ENCODE peak calls at places on chromosomes 7 and 10, in five cellular contexts. One of them, this sample, is unnamed.

GRCh38 chr7:69656890-69657289 is 58.6 kb downstream of the AUTS2 start:
- DNase-seq in HS-5: no peak
- DNase-seq in SJSA1: no peak
- DNase-seq in stimulated activated CD4-positive, alpha-beta T cell treated with anti-CD3 and anti-CD28 coated beads, Interleukin-1b, Interleukin-23, amount 100 ng/mL, for 48 hours: no peak
- DNase-seq in kidney tubule cell: peak; percentile 7
- DNase-seq in this sample: peak; percentile 25

GRCh38 chr7:99201027-99201426 is 6.9 kb downstream of the KPNA7 start:
- DNase-seq in HS-5: peak; percentile 59
- DNase-seq in SJSA1: peak; percentile 52
- DNase-seq in stimulated activated CD4-positive, alpha-beta T cell treated with anti-CD3 and anti-CD28 coated beads, Interleukin-1b, Interleukin-23, amount 100 ng/mL, for 48 hours: no peak
- DNase-seq in kidney tubule cell: peak; percentile 96
- DNase-seq in this sample: no peak

GRCh38 chr7:24574365-24574764 is 1.1 kb downstream of the PALS2 start:
- DNase-seq in HS-5: no peak
- DNase-seq in SJSA1: no peak
- DNase-seq in stimulated activated CD4-positive, alpha-beta T cell treated with anti-CD3 and anti-CD28 coated beads, Interleukin-1b, Interleukin-23, amount 100 ng/mL, for 48 hours: no peak
- DNase-seq in kidney tubule cell: no peak
- DNase-seq in this sample: no peak

GRCh38 chr7:135745702-135746312 is 2.8 kb downstream of the FAM180A start:
- DNase-seq in HS-5: peak; percentile 88
- DNase-seq in SJSA1: peak; percentile 83
- DNase-seq in stimulated activated CD4-positive, alpha-beta T cell treated with anti-CD3 and anti-CD28 coated beads, Interleukin-1b, Interleukin-23, amount 100 ng/mL, for 48 hours: no peak
- DNase-seq in kidney tubule cell: peak; percentile 48
- DNase-seq in this sample: peak; percentile 90

GRCh38 chr7:159026271-159027047 is 118.2 kb downstream of the VIPR2 start:
- DNase-seq in HS-5: no peak
- DNase-seq in SJSA1: peak; percentile 28
- DNase-seq in stimulated activated CD4-positive, alpha-beta T cell treated with anti-CD3 and anti-CD28 coated beads, Interleukin-1b, Interleukin-23, amount 100 ng/mL, for 48 hours: peak; percentile 22
- DNase-seq in kidney tubule cell: no peak
- DNase-seq in this sample: no peak

GRCh38 chr10:50382576-50383023 is 131.3 kb upstream of the ASAH2 start:
- DNase-seq in HS-5: no peak
- DNase-seq in SJSA1: no peak
- DNase-seq in stimulated activated CD4-positive, alpha-beta T cell treated with anti-CD3 and anti-CD28 coated beads, Interleukin-1b, Interleukin-23, amount 100 ng/mL, for 48 hours: no peak
- DNase-seq in kidney tubule cell: no peak
- DNase-seq in this sample: no peak

GRCh38 chr7:32890553-32891045 is 961 bp downstream of the KBTBD2 start:
- DNase-seq in HS-5: no peak
- DNase-seq in SJSA1: no peak
- DNase-seq in stimulated activated CD4-positive, alpha-beta T cell treated with anti-CD3 and anti-CD28 coated beads, Interleukin-1b, Interleukin-23, amount 100 ng/mL, for 48 hours: peak; percentile 27
- DNase-seq in kidney tubule cell: peak; percentile 43
- DNase-seq in this sample: no peak

GRCh38 chr7:2713370-2713769 is 25.4 kb downstream of the AMZ1 start:
- DNase-seq in HS-5: no peak
- DNase-seq in SJSA1: no peak
- DNase-seq in stimulated activated CD4-positive, alpha-beta T cell treated with anti-CD3 and anti-CD28 coated beads, Interleukin-1b, Interleukin-23, amount 100 ng/mL, for 48 hours: no peak
- DNase-seq in kidney tubule cell: no peak
- DNase-seq in this sample: no peak

GRCh38 chr10:28783089-28783488 is 105.8 kb downstream of the BAMBI start:
- DNase-seq in HS-5: no peak
- DNase-seq in SJSA1: no peak
- DNase-seq in stimulated activated CD4-positive, alpha-beta T cell treated with anti-CD3 and anti-CD28 coated beads, Interleukin-1b, Interleukin-23, amount 100 ng/mL, for 48 hours: no peak
- DNase-seq in kidney tubule cell: peak; percentile 87
- DNase-seq in this sample: no peak

GRCh38 chr10:33279276-33279675 is 55.2 kb downstream of the NRP1 start:
- DNase-seq in HS-5: no peak
- DNase-seq in SJSA1: no peak
- DNase-seq in stimulated activated CD4-positive, alpha-beta T cell treated with anti-CD3 and anti-CD28 coated beads, Interleukin-1b, Interleukin-23, amount 100 ng/mL, for 48 hours: no peak
- DNase-seq in kidney tubule cell: no peak
- DNase-seq in this sample: no peak

GRCh38 chr7:24024689-24025088 is 259.3 kb upstream of the NPY start:
- DNase-seq in HS-5: no peak
- DNase-seq in SJSA1: no peak
- DNase-seq in stimulated activated CD4-positive, alpha-beta T cell treated with anti-CD3 and anti-CD28 coated beads, Interleukin-1b, Interleukin-23, amount 100 ng/mL, for 48 hours: no peak
- DNase-seq in kidney tubule cell: no peak
- DNase-seq in this sample: no peak

GRCh38 chr7:13057462-13058200 is 370.2 kb downstream of the ARL4A start:
- DNase-seq in HS-5: no peak
- DNase-seq in SJSA1: no peak
- DNase-seq in stimulated activated CD4-positive, alpha-beta T cell treated with anti-CD3 and anti-CD28 coated beads, Interleukin-1b, Interleukin-23, amount 100 ng/mL, for 48 hours: no peak
- DNase-seq in kidney tubule cell: no peak
- DNase-seq in this sample: peak; percentile 1

GRCh38 chr7:142896741-142897379 is 11.3 kb upstream of the TRPV6 start:
- DNase-seq in HS-5: no peak
- DNase-seq in SJSA1: no peak
- DNase-seq in stimulated activated CD4-positive, alpha-beta T cell treated with anti-CD3 and anti-CD28 coated beads, Interleukin-1b, Interleukin-23, amount 100 ng/mL, for 48 hours: no peak
- DNase-seq in kidney tubule cell: no peak
- DNase-seq in this sample: no peak

GRCh38 chr7:157614457-157615020 is 277.7 kb downstream of the DNAJB6 start:
- DNase-seq in HS-5: no peak
- DNase-seq in SJSA1: no peak
- DNase-seq in stimulated activated CD4-positive, alpha-beta T cell treated with anti-CD3 and anti-CD28 coated beads, Interleukin-1b, Interleukin-23, amount 100 ng/mL, for 48 hours: no peak
- DNase-seq in kidney tubule cell: no peak
- DNase-seq in this sample: no peak

GRCh38 chr7:28409716-28410627 is 2.3 kb upstream of the CREB5 start:
- DNase-seq in HS-5: no peak
- DNase-seq in SJSA1: peak; percentile 55
- DNase-seq in stimulated activated CD4-positive, alpha-beta T cell treated with anti-CD3 and anti-CD28 coated beads, Interleukin-1b, Interleukin-23, amount 100 ng/mL, for 48 hours: no peak
- DNase-seq in kidney tubule cell: peak; percentile 41
- DNase-seq in this sample: peak; percentile 35

GRCh38 chr7:22601812-22602568 is 102.0 kb upstream of the STEAP1B start:
- DNase-seq in HS-5: no peak
- DNase-seq in SJSA1: no peak
- DNase-seq in stimulated activated CD4-positive, alpha-beta T cell treated with anti-CD3 and anti-CD28 coated beads, Interleukin-1b, Interleukin-23, amount 100 ng/mL, for 48 hours: no peak
- DNase-seq in kidney tubule cell: peak; percentile 62
- DNase-seq in this sample: peak; percentile 16

GRCh38 chr10:6778992-6779701 is 199.1 kb upstream of the PRKCQ start:
- DNase-seq in HS-5: peak; percentile 82
- DNase-seq in SJSA1: peak; percentile 97
- DNase-seq in stimulated activated CD4-positive, alpha-beta T cell treated with anti-CD3 and anti-CD28 coated beads, Interleukin-1b, Interleukin-23, amount 100 ng/mL, for 48 hours: no peak
- DNase-seq in kidney tubule cell: peak; percentile 98
- DNase-seq in this sample: no peak

GRCh38 chr7:34096777-34097176 is 191.4 kb downstream of the BMPER start:
- DNase-seq in HS-5: no peak
- DNase-seq in SJSA1: no peak
- DNase-seq in stimulated activated CD4-positive, alpha-beta T cell treated with anti-CD3 and anti-CD28 coated beads, Interleukin-1b, Interleukin-23, amount 100 ng/mL, for 48 hours: no peak
- DNase-seq in kidney tubule cell: no peak
- DNase-seq in this sample: no peak

GRCh38 chr10:13984647-13985155 is 346.0 kb downstream of the FRMD4A start:
- DNase-seq in HS-5: no peak
- DNase-seq in SJSA1: peak; percentile 83
- DNase-seq in stimulated activated CD4-positive, alpha-beta T cell treated with anti-CD3 and anti-CD28 coated beads, Interleukin-1b, Interleukin-23, amount 100 ng/mL, for 48 hours: no peak
- DNase-seq in kidney tubule cell: peak; percentile 90
- DNase-seq in this sample: no peak

GRCh38 chr10:114768394-114768786 is 53.2 kb upstream of the FHIP2A start:
- DNase-seq in HS-5: no peak
- DNase-seq in SJSA1: no peak
- DNase-seq in stimulated activated CD4-positive, alpha-beta T cell treated with anti-CD3 and anti-CD28 coated beads, Interleukin-1b, Interleukin-23, amount 100 ng/mL, for 48 hours: no peak
- DNase-seq in kidney tubule cell: no peak
- DNase-seq in this sample: no peak

GRCh38 chr10:78312197-78313046 is 278.8 kb downstream of the RPS24 start:
- DNase-seq in HS-5: no peak
- DNase-seq in SJSA1: peak; percentile 74
- DNase-seq in stimulated activated CD4-positive, alpha-beta T cell treated with anti-CD3 and anti-CD28 coated beads, Interleukin-1b, Interleukin-23, amount 100 ng/mL, for 48 hours: no peak
- DNase-seq in kidney tubule cell: peak; percentile 45
- DNase-seq in this sample: peak; percentile 26

GRCh38 chr10:45179716-45180115 is 135.7 kb downstream of the OR13A1 start:
- DNase-seq in HS-5: no peak
- DNase-seq in SJSA1: no peak
- DNase-seq in stimulated activated CD4-positive, alpha-beta T cell treated with anti-CD3 and anti-CD28 coated beads, Interleukin-1b, Interleukin-23, amount 100 ng/mL, for 48 hours: no peak
- DNase-seq in kidney tubule cell: no peak
- DNase-seq in this sample: peak; percentile 26

GRCh38 chr7:106858618-106859532 is 6.2 kb upstream of the PIK3CG start:
- DNase-seq in HS-5: no peak
- DNase-seq in SJSA1: peak; percentile 47
- DNase-seq in stimulated activated CD4-positive, alpha-beta T cell treated with anti-CD3 and anti-CD28 coated beads, Interleukin-1b, Interleukin-23, amount 100 ng/mL, for 48 hours: no peak
- DNase-seq in kidney tubule cell: peak; percentile 65
- DNase-seq in this sample: peak; percentile 41

GRCh38 chr7:154693646-154694045 is 309.3 kb downstream of the PAXIP1 start:
- DNase-seq in HS-5: no peak
- DNase-seq in SJSA1: no peak
- DNase-seq in stimulated activated CD4-positive, alpha-beta T cell treated with anti-CD3 and anti-CD28 coated beads, Interleukin-1b, Interleukin-23, amount 100 ng/mL, for 48 hours: no peak
- DNase-seq in kidney tubule cell: no peak
- DNase-seq in this sample: no peak

This sample was measured in adrenal gland.